ENCODE peak calls at places on chromosomes 7 and 10, in nine cellular contexts. T is upper lobe of left lung, Z is A549, I is ovary, O is NB4, G is H54, K is body of pancreas, A is HCT116, L is Peyer's patch. F is an unnamed sample.

GRCh38 chr10:117627561-117627960 is 85.0 kb downstream of the EMX2 start:
- DNase-seq in T (no peak), Z (no peak), I (no peak), O (no peak), G (no peak), K (no peak), A (no peak), L (no peak), F (no peak)

GRCh38 chr10:78211476-78212110 is 177.9 kb downstream of the RPS24 start:
- DNase-seq in T (no peak), Z (peak), I (peak), O (peak), G (peak), K (no peak), A (peak), L (no peak), F (peak)

GRCh38 chr7:84258628-84259027 is 64.0 kb upstream of the SEMA3A start:
- DNase-seq in T (no peak), Z (no peak), I (no peak), O (no peak), G (no peak), K (no peak), A (no peak), L (no peak), F (no peak)

GRCh38 chr10:70996549-70996948 is 108.2 kb upstream of the PCBD1 start:
- DNase-seq in T (no peak), Z (no peak), I (no peak), O (peak), G (no peak), K (no peak), A (no peak), L (no peak), F (no peak)

GRCh38 chr7:111232249-111233084 is 141.5 kb downstream of the LRRN3 start:
- DNase-seq in T (no peak), Z (peak), I (no peak), O (peak), G (no peak), K (no peak), A (peak), L (no peak), F (no peak)

GRCh38 chr10:3754727-3755439 is 30.1 kb downstream of the KLF6 start:
- DNase-seq in T (no peak), Z (peak), I (no peak), O (no peak), G (peak), K (no peak), A (peak), L (no peak), F (no peak)

GRCh38 chr10:14508725-14509124 is 178.0 kb upstream of the FRMD4A start:
- DNase-seq in T (no peak), Z (no peak), I (no peak), O (no peak), G (no peak), K (no peak), A (no peak), L (no peak), F (peak)

GRCh38 chr10:120783901-120784300 is 67.3 kb upstream of the WDR11 start:
- DNase-seq in T (no peak), Z (no peak), I (no peak), O (no peak), G (no peak), K (no peak), A (no peak), L (no peak), F (no peak)

GRCh38 chr7:131604841-131605279 is 48.4 kb upstream of the PODXL start:
- DNase-seq in T (no peak), Z (peak), I (no peak), O (no peak), G (peak), K (no peak), A (no peak), L (no peak), F (no peak)

GRCh38 chr10:22437620-22438588 is 92.6 kb downstream of the SPAG6 start:
- DNase-seq in T (no peak), Z (no peak), I (peak), O (no peak), G (peak), K (no peak), A (no peak), L (no peak), F (peak)

GRCh38 chr10:83765711-83766110 is 373.6 kb upstream of the GHITM start:
- DNase-seq in T (no peak), Z (peak), I (no peak), O (no peak), G (no peak), K (no peak), A (no peak), L (no peak), F (no peak)

GRCh38 chr10:92677708-92678107 is 12.0 kb upstream of the HHEX start:
- DNase-seq in T (no peak), Z (no peak), I (no peak), O (no peak), G (no peak), K (no peak), A (no peak), L (no peak), F (no peak)

GRCh38 chr7:116226664-116227063 is 16.3 kb downstream of the TES start:
- DNase-seq in T (no peak), Z (no peak), I (no peak), O (no peak), G (no peak), K (no peak), A (no peak), L (no peak), F (no peak)

GRCh38 chr7:152851326-152851725 is 91.8 kb downstream of the ACTR3B start:
- DNase-seq in T (peak), Z (no peak), I (no peak), O (no peak), G (no peak), K (no peak), A (no peak), L (no peak), F (no peak)

GRCh38 chr10:14624600-14624999 is 150.1 kb downstream of the FAM107B start:
- DNase-seq in T (no peak), Z (no peak), I (no peak), O (no peak), G (no peak), K (no peak), A (no peak), L (no peak), F (no peak)

GRCh38 chr7:56157238-56157790 is 41.1 kb upstream of the NUPR2 start:
- DNase-seq in T (no peak), Z (no peak), I (no peak), O (no peak), G (no peak), K (no peak), A (no peak), L (no peak), F (no peak)

GRCh38 chr10:86535057-86535882 is 13.7 kb upstream of the WAPL start:
- DNase-seq in T (peak), Z (peak), I (peak), O (no peak), G (no peak), K (peak), A (peak), L (peak), F (peak)
- TF ChIP-seq POLR2A in T (no peak), Z (peak), I (no peak), O (no peak), G (no peak), K (peak), A (no peak), L (no peak), F (no peak)

DNA sequence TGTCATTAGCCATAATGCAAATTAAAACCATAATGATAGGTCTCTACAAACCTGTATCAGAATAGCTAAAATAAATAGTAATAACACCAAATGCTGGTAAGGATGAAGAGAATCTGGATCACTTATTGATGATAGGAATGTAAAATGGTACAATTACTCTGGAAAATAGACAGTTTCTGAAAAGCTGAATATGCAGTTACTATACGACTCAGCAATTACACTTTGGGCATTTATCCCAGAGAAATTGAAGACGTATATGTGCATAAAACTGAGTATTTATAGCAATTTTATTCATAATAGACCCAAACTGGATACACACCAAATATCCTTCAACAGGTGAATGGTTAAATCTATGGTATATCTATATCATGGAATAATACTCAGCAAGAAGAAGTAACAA is 7.9 kb downstream of the RPA3 start:
- DNase-seq in T (no peak), Z (no peak), I (no peak), O (no peak), G (no peak), K (no peak), A (no peak), L (no peak), F (no peak)
- TF ChIP-seq POLR2A in T (no peak), Z (no peak), I (no peak), O (no peak), G (no peak), K (no peak), A (no peak), L (no peak), F (no peak)

GRCh38 chr7:155802906-155803417 is 9.3 kb downstream of the SHH start:
- DNase-seq in T (no peak), Z (no peak), I (no peak), O (no peak), G (no peak), K (no peak), A (no peak), L (no peak), F (no peak)
- TF ChIP-seq POLR2A in T (no peak), Z (no peak), I (no peak), O (no peak), G (no peak), K (no peak), A (no peak), L (no peak), F (no peak)

GRCh38 chr10:102450124-102450373 is 1.3 kb downstream of the C10orf95 start:
- DNase-seq in T (no peak), Z (no peak), I (no peak), O (no peak), G (no peak), K (no peak), A (no peak), L (no peak), F (no peak)

GRCh38 chr10:102449321-102450123 is 1.8 kb downstream of the C10orf95 start:
- DNase-seq in T (peak), Z (peak), I (peak), O (peak), G (no peak), K (peak), A (peak), L (peak), F (peak)

GRCh38 chr10:102452672-102453340 is 1.5 kb upstream of the C10orf95 start:
- DNase-seq in T (no peak), Z (peak), I (no peak), O (peak), G (peak), K (peak), A (peak), L (no peak), F (no peak)

GRCh38 chr10:102451105-102451969 is at the start of gene C10orf95:
- DNase-seq in T (no peak), Z (no peak), I (no peak), O (no peak), G (no peak), K (peak), A (no peak), L (no peak), F (no peak)

GRCh38 chr10:102450374-102451104 is 804 bp downstream of the C10orf95 start:
- DNase-seq in T (peak), Z (peak), I (peak), O (peak), G (peak), K (peak), A (peak), L (peak), F (peak)
- TF ChIP-seq POLR2A in T (peak), Z (peak), I (peak), O (peak), G (peak), K (no peak), A (peak), L (peak), F (peak)

GRCh38 chr7:48105045-48105444 is 16.0 kb downstream of the UPP1 start:
- DNase-seq in T (no peak), Z (no peak), I (no peak), O (no peak), G (no peak), K (no peak), A (no peak), L (no peak), F (no peak)
- TF ChIP-seq POLR2A in T (no peak), Z (no peak), I (no peak), O (no peak), G (no peak), K (no peak), A (no peak), L (no peak), F (no peak)